ENCODE peak calls at places on chromosomes 7 and 10, in seven cellular contexts. V is non-pigmented ciliary epithelial cell, C is NCI-H1417, D is anterior cingulate cortex, Q is fibroblast of lung, I is endothelial cell, U is GM19239. Y is an unnamed sample.

GRCh38 chr10:111076191-111076681 is 593 bp upstream of the ADRA2A start:
- DNase-seq in V (no peak), C (peak), D (peak), Q (peak), I (peak), U (peak), Y (peak)

GRCh38 chr10:85284778-85285397 is 956.5 kb downstream of the CCSER2 start:
- DNase-seq in V (no peak), C (no peak), D (no peak), Q (no peak), I (no peak), U (no peak), Y (no peak)

GRCh38 chr10:106560925-106561640 is 603.4 kb downstream of the SORCS1 start:
- DNase-seq in V (peak), C (no peak), D (no peak), Q (peak), I (no peak), U (no peak), Y (peak)

GRCh38 chr7:99560834-99561734 is 2.6 kb downstream of the ZNF655 start:
- DNase-seq in V (no peak), C (no peak), D (no peak), Q (no peak), I (no peak), U (no peak), Y (no peak)

GRCh38 chr7:10022957-10023356 is 950.7 kb upstream of the PHF14 start:
- DNase-seq in V (peak), C (no peak), D (no peak), Q (peak), I (peak), U (no peak), Y (no peak)

GRCh38 chr10:101162677-101163076 is 31.6 kb downstream of the TLX1 start:
- DNase-seq in V (no peak), C (no peak), D (no peak), Q (no peak), I (no peak), U (no peak), Y (no peak)

GRCh38 chr10:59337254-59337653 is 25.1 kb downstream of the FAM13C start:
- DNase-seq in V (peak), C (no peak), D (peak), Q (peak), I (no peak), U (no peak), Y (peak)

GRCh38 chr10:13526952-13527863 is 1.6 kb downstream of the BEND7 start:
- DNase-seq in V (peak), C (no peak), D (no peak), Q (peak), I (no peak), U (no peak), Y (peak)

GRCh38 chr10:14560794-14561765 is 213.6 kb downstream of the FAM107B start:
- DNase-seq in V (no peak), C (no peak), D (no peak), Q (no peak), I (no peak), U (no peak), Y (no peak)

GRCh38 chr7:101390901-101391301 is 28.2 kb downstream of the COL26A1 start:
- DNase-seq in V (no peak), C (no peak), D (no peak), Q (peak), I (peak), U (peak), Y (no peak)

GRCh38 chr7:3243256-3243655 is 57.8 kb upstream of the SDK1 start:
- DNase-seq in V (no peak), C (peak), D (no peak), Q (peak), I (no peak), U (no peak), Y (no peak)

GRCh38 chr7:75830978-75831377 is 17.4 kb upstream of the CCL24 start:
- DNase-seq in V (no peak), C (no peak), D (no peak), Q (no peak), I (no peak), U (no peak), Y (no peak)

GRCh38 chr7:77290425-77290824 is 90.8 kb upstream of the FGL2 start:
- DNase-seq in V (no peak), C (no peak), D (no peak), Q (no peak), I (no peak), U (no peak), Y (no peak)

GRCh38 chr7:11332186-11332864 is 358.7 kb downstream of the PHF14 start:
- DNase-seq in V (no peak), C (no peak), D (no peak), Q (no peak), I (no peak), U (no peak), Y (no peak)

GRCh38 chr10:115829501-115830215 is 443.3 kb downstream of the GFRA1 start:
- DNase-seq in V (no peak), C (no peak), D (no peak), Q (peak), I (no peak), U (no peak), Y (no peak)

GRCh38 chr10:97174276-97174775 is 11.4 kb downstream of the SLIT1 start:
- DNase-seq in V (no peak), C (no peak), D (no peak), Q (no peak), I (no peak), U (no peak), Y (no peak)

GRCh38 chr10:61271127-61271780 is 181.9 kb downstream of the TMEM26 start:
- DNase-seq in V (peak), C (no peak), D (no peak), Q (peak), I (no peak), U (no peak), Y (peak)

GRCh38 chr10:60733189-60733815 is 45.0 kb upstream of the CDK1 start:
- DNase-seq in V (no peak), C (no peak), D (no peak), Q (peak), I (peak), U (no peak), Y (peak)

GRCh38 chr10:114095676-114096331 is 52.1 kb downstream of the ADRB1 start:
- DNase-seq in V (no peak), C (no peak), D (no peak), Q (no peak), I (no peak), U (peak), Y (no peak)

GRCh38 chr7:106111671-106112117 is 418 bp downstream of the SYPL1 start:
- DNase-seq in V (no peak), C (peak), D (peak), Q (peak), I (no peak), U (no peak), Y (peak)

GRCh38 chr7:73715648-73716317 is 3.7 kb downstream of the STX1A start:
- DNase-seq in V (peak), C (peak), D (no peak), Q (peak), I (no peak), U (no peak), Y (peak)

GRCh38 chr10:58554316-58554715 is 41.6 kb downstream of the BICC1 start:
- DNase-seq in V (no peak), C (no peak), D (no peak), Q (no peak), I (no peak), U (no peak), Y (no peak)

GRCh38 chr10:122647383-122647968 is 52.2 kb downstream of the C10orf120 start:
- DNase-seq in V (no peak), C (no peak), D (no peak), Q (no peak), I (no peak), U (no peak), Y (no peak)

GRCh38 chr7:21767300-21767900 is 178.3 kb downstream of the CDCA7L start:
- DNase-seq in V (peak), C (peak), D (no peak), Q (peak), I (peak), U (peak), Y (peak)

GRCh38 chr7:150937848-150938561 is 40.1 kb downstream of the KCNH2 start:
- DNase-seq in V (no peak), C (peak), D (no peak), Q (peak), I (no peak), U (no peak), Y (no peak)

GRCh38 chr7:150373049-150373801 is 4.6 kb downstream of the REPIN1 start:
- DNase-seq in V (no peak), C (no peak), D (no peak), Q (no peak), I (no peak), U (no peak), Y (no peak)

GRCh38 chr7:74475243-74475986 is 21.7 kb downstream of the GTF2IRD1 start:
- DNase-seq in V (no peak), C (peak), D (no peak), Q (no peak), I (no peak), U (no peak), Y (no peak)

GRCh38 chr10:33602278-33602677 is 267.8 kb upstream of the NRP1 start:
- DNase-seq in V (no peak), C (no peak), D (no peak), Q (no peak), I (no peak), U (no peak), Y (no peak)

GRCh38 chr7:143002856-143003255 is 24.1 kb downstream of the OR9A2 start:
- DNase-seq in V (no peak), C (no peak), D (no peak), Q (no peak), I (no peak), U (no peak), Y (no peak)